ENCODE peak calls at places on chromosomes 13 and 19, in six cellular contexts. Y, L, P, V, Q and W are unnamed samples.

GRCh38 chr19:54162884-54163283 is 3.4 kb upstream of the LENG1 start:
- DNase-seq in V (no peak), Q (no peak), L (no peak), P (no peak), Y (no peak), W (no peak)

GRCh38 chr19:50514346-50515167 is 844 bp upstream of the ASPDH start:
- DNase-seq in P (no peak), Y (no peak), V (no peak), Q (no peak), L (no peak), W (no peak)

GRCh38 chr13:110726726-110727125 is 13.2 kb downstream of the ING1 start:
- DNase-seq in V (peak; percentile 50), P (no peak), Q (no peak), L (peak; percentile 75), Y (peak; percentile 30), W (no peak)

GRCh38 chr19:7637374-7638256 is 705 bp downstream of the STXBP2 start:
- DNase-seq in Y (peak; percentile 56), Q (no peak), P (no peak), V (no peak), L (peak; percentile 69), W (peak; percentile 88)

GRCh38 chr19:50008532-50008931 is 16.6 kb downstream of the VRK3 start:
- DNase-seq in V (no peak), Q (no peak), L (no peak), P (no peak), Y (no peak), W (no peak)

GRCh38 chr13:34250151-34250550 is 432.2 kb downstream of the RFC3 start:
- DNase-seq in L (no peak), Q (no peak), Y (no peak), V (no peak), P (no peak), W (no peak)

GRCh38 chr13:90445179-90445578 is 902.3 kb upstream of the MIR17HG start:
- DNase-seq in P (no peak), L (no peak), Y (no peak), Q (no peak), V (no peak), W (no peak)

GRCh38 chr13:112729408-112729807 is 39.6 kb downstream of the ATP11A start:
- DNase-seq in Q (no peak), P (no peak), V (no peak), Y (no peak), L (no peak), W (no peak)

GRCh38 chr13:82627183-82627582 is 1255.1 kb downstream of the SLITRK1 start:
- DNase-seq in Q (no peak), P (no peak), Y (no peak), V (no peak), L (no peak), W (no peak)

GRCh38 chr13:44331446-44331845 is 42.2 kb upstream of the SERP2 start:
- DNase-seq in L (no peak), Q (no peak), Y (no peak), V (no peak), P (no peak), W (no peak)

GRCh38 chr13:100440756-100441421 is 147.7 kb downstream of the GGACT start:
- DNase-seq in P (no peak), V (no peak), Q (no peak), L (no peak), Y (no peak), W (no peak)